ENCODE peak calls at places on chromosome 11, in five cellular contexts. W is IMR-90, K is GM12878, F is SK-N-SH, U is K562. T is an unnamed sample.

GRCh38 chr11:131172011-131172410 is 198.4 kb upstream of the NTM start:
- DNase-seq in W (no peak), K (no peak), F (no peak), U (no peak), T (no peak)

GRCh38 chr11:66051766-66052663 is at the start of gene SF3B2:
- DNase-seq in W (peak; percentile 98), K (peak; percentile 96), F (peak; percentile 96), U (peak; percentile 92), T (peak; percentile 96)

GRCh38 chr11:13831707-13832106 is 130.8 kb upstream of the SPON1 start:
- DNase-seq in W (no peak), K (no peak), F (no peak), U (no peak), T (no peak)

GRCh38 chr11:104581246-104581980 is 316.8 kb downstream of the CASP12 start:
- DNase-seq in W (peak; percentile 69), K (no peak), F (no peak), U (no peak), T (no peak)

GRCh38 chr11:117187007-117187406 is 8.5 kb downstream of the SIDT2 start:
- DNase-seq in W (no peak), K (no peak), F (no peak), U (no peak), T (no peak)

GRCh38 chr11:79708319-79708928 is 267.6 kb upstream of the TENM4 start:
- DNase-seq in W (peak; percentile 50), K (peak; percentile 1), F (peak; percentile 29), U (no peak), T (peak; percentile 31)

GRCh38 chr11:21263026-21263425 is 593.6 kb downstream of the NELL1 start:
- DNase-seq in W (no peak), K (no peak), F (no peak), U (no peak), T (no peak)

GRCh38 chr11:10599388-10600175 is 31.1 kb upstream of the LYVE1 start:
- DNase-seq in W (peak; percentile 78), K (no peak), F (no peak), U (no peak), T (no peak)

GRCh38 chr11:30873924-30874323 is 287.8 kb upstream of the MPPED2 start:
- DNase-seq in W (no peak), K (no peak), F (no peak), U (no peak), T (no peak)

GRCh38 chr11:2807276-2807681 is 78.3 kb downstream of the CDKN1C start:
- DNase-seq in W (no peak), K (no peak), F (peak; percentile 67), U (no peak), T (no peak)

GRCh38 chr11:41235670-41236069 is 223.8 kb downstream of the LRRC4C start:
- DNase-seq in W (no peak), K (no peak), F (no peak), U (no peak), T (no peak)

GRCh38 chr11:100857236-100858005 is 170.3 kb downstream of the ARHGAP42 start:
- DNase-seq in W (peak; percentile 24), K (no peak), F (no peak), U (no peak), T (no peak)

GRCh38 chr11:102583437-102583836 is 41.7 kb downstream of the MMP20 start:
- DNase-seq in W (no peak), K (no peak), F (no peak), U (no peak), T (no peak)

GRCh38 chr11:112165049-112165448 is 1.2 kb upstream of the IL18 start:
- DNase-seq in W (no peak), K (no peak), F (no peak), U (no peak), T (no peak)

GRCh38 chr11:70661763-70662501 is 263.6 kb downstream of the CTTN start:
- DNase-seq in W (peak; percentile 43), K (no peak), F (peak; percentile 92), U (no peak), T (no peak)

DNA sequence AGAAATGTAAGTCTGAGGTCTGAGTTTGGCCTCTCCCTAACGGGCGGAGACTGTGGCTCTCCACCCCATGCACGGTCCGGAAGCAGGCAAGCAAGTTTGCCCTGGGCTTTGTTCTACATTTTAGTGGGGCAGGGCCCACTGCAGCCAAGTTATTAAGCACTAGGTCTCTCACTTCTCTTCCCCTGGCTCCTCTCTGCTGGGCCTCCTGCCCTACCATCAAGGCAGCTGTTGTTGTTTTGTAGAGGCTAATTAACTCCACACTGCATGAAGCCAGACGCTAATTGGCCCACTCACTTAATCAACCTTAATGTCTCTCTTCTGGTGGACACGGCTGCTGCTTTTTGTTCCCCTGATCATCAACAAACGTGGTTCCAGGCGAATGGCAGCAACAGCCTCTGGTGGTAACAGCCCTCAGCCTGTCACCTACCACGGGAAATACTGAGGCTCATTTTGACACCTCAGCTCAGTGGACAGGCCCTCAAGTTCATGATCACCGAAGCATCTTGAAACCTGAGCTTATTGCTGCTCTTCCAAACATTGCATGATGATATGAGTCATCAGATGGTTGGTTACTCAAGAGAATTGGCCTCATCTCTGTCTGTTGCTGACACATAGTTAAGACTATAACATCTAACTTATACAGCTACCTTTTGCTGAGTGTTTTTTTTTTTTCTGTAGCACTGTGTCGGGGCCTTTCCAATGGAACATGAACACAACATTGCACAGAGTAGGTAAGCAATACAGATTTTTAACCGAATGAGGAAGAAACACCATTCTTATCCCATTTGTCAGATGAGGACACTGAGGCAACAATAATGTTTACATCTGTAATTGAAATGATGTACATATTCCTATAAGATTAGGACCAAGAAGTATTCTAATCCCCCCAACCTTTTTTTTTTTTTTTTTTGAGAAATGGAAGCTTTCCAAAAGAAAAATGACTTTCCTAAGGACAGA is 20.8 kb upstream of the LMO2 start:
- DNase-seq in W (peak; percentile 90), K (peak; percentile 82), F (no peak), U (peak; percentile 76), T (peak; percentile 41)
- TF ChIP-seq RCOR1 in W (no peak), K (no peak), F (no peak), U (peak; percentile 41), T (no peak)

DNA sequence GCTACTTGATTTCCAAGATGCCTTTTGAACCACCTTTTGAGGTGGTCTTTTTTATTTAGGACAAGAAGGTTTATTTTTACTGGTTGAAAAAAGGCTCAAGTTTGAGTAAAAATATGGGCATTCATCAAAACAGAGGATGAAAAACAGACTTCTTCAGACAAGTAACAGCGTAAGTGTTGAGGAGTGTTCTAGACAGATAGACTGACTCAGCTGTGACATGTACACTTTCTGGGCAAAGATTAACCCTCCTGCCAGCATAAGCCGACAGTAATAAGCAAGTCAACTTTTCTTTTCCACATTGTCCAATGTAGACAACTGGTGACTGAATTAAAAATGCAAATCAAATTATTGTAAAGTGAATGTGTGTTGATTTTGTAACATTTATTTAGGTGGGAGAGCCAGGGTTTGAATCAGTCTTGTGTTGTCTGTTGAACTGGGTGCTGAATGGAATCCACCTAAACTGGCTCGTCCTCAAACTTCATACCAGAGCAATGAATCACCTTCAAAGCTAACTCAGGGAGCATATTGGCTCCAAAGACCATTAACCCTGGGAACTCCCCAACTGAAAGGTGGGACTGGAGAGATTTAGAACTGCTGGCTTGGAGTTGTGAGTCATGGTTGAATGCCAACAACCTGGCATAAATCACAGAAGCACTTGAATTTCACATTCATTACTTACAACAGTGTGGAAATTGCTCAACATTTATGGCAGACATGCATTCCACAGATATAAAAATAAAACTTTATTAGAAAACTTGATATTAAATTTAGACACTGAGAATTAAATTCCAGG is 377.0 kb downstream of the ETS1 start:
- DNase-seq in W (peak; percentile 94), K (no peak), F (no peak), U (no peak), T (peak; percentile 97)
- TF ChIP-seq RCOR1 in W (no peak), K (no peak), F (no peak), U (no peak), T (no peak)

DNA sequence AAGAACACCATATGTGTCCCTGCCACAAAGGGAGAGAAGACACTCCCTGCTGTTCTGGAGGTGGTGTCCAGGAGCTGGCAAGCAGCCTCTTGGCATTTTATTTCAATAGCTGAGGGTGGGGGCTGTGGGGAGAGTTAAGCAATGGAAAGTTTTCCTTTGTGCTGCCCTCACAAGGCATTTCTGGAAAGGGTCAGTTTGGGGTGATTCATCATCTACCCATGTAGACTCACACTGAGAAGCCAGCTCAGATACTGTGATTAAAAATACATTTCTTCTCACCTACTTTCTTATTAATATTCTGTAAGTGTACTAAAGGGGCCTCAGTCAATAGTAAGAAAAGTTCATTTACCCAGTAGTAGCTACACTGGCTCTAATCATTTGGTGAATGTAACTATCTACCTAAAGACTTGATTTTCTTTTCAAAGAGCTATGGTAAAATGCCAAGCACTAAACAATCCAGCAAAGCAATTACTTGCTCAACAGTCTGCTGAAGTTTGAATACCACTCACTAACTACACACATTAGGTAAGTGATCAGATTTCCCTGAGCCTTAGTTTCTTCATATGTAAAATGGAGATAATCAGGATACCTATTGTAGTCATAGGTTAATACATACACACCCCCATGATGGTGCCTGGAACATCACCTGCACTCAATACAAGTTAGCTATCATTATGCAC is 55.1 kb downstream of the SLC1A2 start:
- DNase-seq in W (peak; percentile 86), K (no peak), F (no peak), U (no peak), T (peak; percentile 74)
- TF ChIP-seq RCOR1 in W (no peak), K (no peak), F (no peak), U (no peak), T (no peak)

GRCh38 chr11:12182650-12183511 is 72.5 kb downstream of the MICAL2 start:
- DNase-seq in W (peak; percentile 98), K (no peak), F (no peak), U (peak; percentile 81), T (peak; percentile 64)
- TF ChIP-seq RCOR1 in W (no peak), K (no peak), F (no peak), U (peak; percentile 51), T (no peak)

GRCh38 chr11:69300124-69301032 is 6.4 kb downstream of the MYEOV start:
- DNase-seq in W (peak; percentile 61), K (no peak), F (no peak), U (peak; percentile 42), T (no peak)

GRCh38 chr11:69303427-69303826 is 9.5 kb downstream of the MYEOV start:
- DNase-seq in W (no peak), K (no peak), F (no peak), U (no peak), T (no peak)

GRCh38 chr11:69301033-69301490 is 7.1 kb downstream of the MYEOV start:
- DNase-seq in W (no peak), K (no peak), F (no peak), U (no peak), T (no peak)

GRCh38 chr11:69302447-69302846 is 8.5 kb downstream of the MYEOV start:
- DNase-seq in W (no peak), K (no peak), F (no peak), U (no peak), T (no peak)

GRCh38 chr11:69301491-69302401 is 7.8 kb downstream of the MYEOV start:
- DNase-seq in W (peak; percentile 91), K (no peak), F (peak; percentile 63), U (peak; percentile 66), T (peak; percentile 98)
- TF ChIP-seq RCOR1 in W (peak; percentile 59), K (no peak), F (no peak), U (no peak), T (no peak)

GRCh38 chr11:92866679-92867282 is 102.7 kb upstream of the MTNR1B start:
- DNase-seq in W (no peak), K (no peak), F (no peak), U (no peak), T (no peak)
- TF ChIP-seq RCOR1 in W (no peak), K (no peak), F (no peak), U (no peak), T (no peak)